ENCODE peak calls at places on chromosomes 6 and 20, in six cellular contexts. C is astrocyte of the spinal cord, N is GM23338, H is tibial nerve, B is activated B cell treated with CpG ODN at 0.5 μM for 24 hours, E is type B pancreatic cell. P is an unnamed sample.

GRCh38 chr6:97215157-97215769 is 67.8 kb downstream of the MMS22L start:
- DNase-seq in N (peak), H (peak), E (no peak), C (peak), B (no peak), P (peak)

GRCh38 chr20:48716086-48716485 is 111.7 kb downstream of the PREX1 start:
- DNase-seq in H (no peak), C (no peak), N (no peak), E (no peak), B (no peak), P (no peak)

GRCh38 chr6:68756454-68757375 is 121.6 kb downstream of the ADGRB3 start:
- DNase-seq in N (no peak), B (no peak), C (no peak), H (no peak), E (no peak), P (no peak)

GRCh38 chr6:136527831-136528230 is 22.4 kb downstream of the MAP7 start:
- DNase-seq in E (no peak), N (no peak), C (no peak), H (no peak), B (no peak), P (no peak)

GRCh38 chr6:152232494-152233151 is 404.5 kb downstream of the SYNE1 start:
- DNase-seq in B (no peak), N (no peak), E (no peak), H (peak), C (peak), P (peak)

GRCh38 chr6:15246217-15247211 is 645 bp downstream of the JARID2 start:
- DNase-seq in N (no peak), H (no peak), B (no peak), C (peak), E (no peak), P (no peak)

GRCh38 chr6:139597781-139598368 is 223.4 kb upstream of the CITED2 start:
- DNase-seq in C (peak), E (no peak), H (peak), B (no peak), N (no peak), P (peak)

GRCh38 chr20:40805592-40805991 is 116.6 kb upstream of the MAFB start:
- DNase-seq in E (peak), B (no peak), N (no peak), C (no peak), H (no peak), P (no peak)

GRCh38 chr6:38713812-38714211 is 1.3 kb upstream of the DNAH8 start:
- DNase-seq in N (peak), E (no peak), H (no peak), B (no peak), C (no peak), P (no peak)

GRCh38 chr6:166169549-166170421 is 2.1 kb upstream of the TBXT start:
- DNase-seq in E (no peak), B (no peak), H (no peak), N (peak), C (no peak), P (no peak)

GRCh38 chr6:113434641-113435040 is 422.5 kb upstream of the MARCKS start:
- DNase-seq in H (no peak), C (no peak), E (no peak), B (no peak), N (no peak), P (no peak)

GRCh38 chr6:113437571-113437970 is 419.6 kb upstream of the MARCKS start:
- DNase-seq in B (no peak), N (no peak), C (peak), E (no peak), H (no peak), P (no peak)

GRCh38 chr6:113442040-113442439 is 415.1 kb upstream of the MARCKS start:
- DNase-seq in E (no peak), B (no peak), C (no peak), H (no peak), N (no peak), P (no peak)

GRCh38 chr6:113445201-113445600 is 411.9 kb upstream of the MARCKS start:
- DNase-seq in H (no peak), N (no peak), B (no peak), E (no peak), C (no peak), P (no peak)

DNA sequence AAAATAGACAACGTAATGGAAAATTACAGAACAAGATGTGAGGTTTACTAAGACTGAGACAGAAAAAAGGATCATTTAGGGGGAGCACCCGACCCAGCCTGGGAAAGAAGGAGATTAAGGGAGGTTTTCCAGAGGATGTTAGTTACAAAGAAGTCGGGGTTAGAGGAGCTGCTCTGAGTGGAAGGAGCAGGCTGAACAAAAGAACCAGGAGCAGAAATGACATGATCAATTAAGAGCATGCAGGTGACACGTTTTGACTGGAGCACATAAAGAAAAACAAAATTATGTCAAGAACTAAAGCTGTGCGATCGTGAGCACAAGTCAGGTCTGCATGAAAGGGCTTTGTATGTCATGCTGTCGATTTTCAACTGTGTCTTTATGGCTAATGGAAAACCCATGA is 417.3 kb upstream of the MARCKS start:
- DNase-seq in H (no peak), C (no peak), N (no peak), B (no peak), E (no peak), P (no peak)
- TF ChIP-seq CTCF in H (no peak), C (no peak), N (no peak), B (no peak), E (no peak), P (no peak)

GRCh38 chr20:57390604-57391438 is at the start of gene RBM38:
- DNase-seq in N (peak), H (no peak), E (peak), B (peak), C (peak), P (no peak)

GRCh38 chr20:57389695-57390603 is 1.2 kb upstream of the RBM38 start:
- DNase-seq in N (peak), B (peak), C (no peak), E (no peak), H (no peak), P (no peak)

GRCh38 chr20:57387945-57388351 is 3.2 kb upstream of the RBM38 start:
- DNase-seq in C (no peak), N (no peak), B (no peak), H (no peak), E (no peak), P (no peak)

GRCh38 chr20:57387463-57387862 is 3.7 kb upstream of the RBM38 start:
- DNase-seq in C (no peak), B (no peak), N (no peak), H (no peak), E (peak), P (no peak)

GRCh38 chr20:57388953-57389694 is 2.1 kb upstream of the RBM38 start:
- DNase-seq in E (peak), H (peak), B (peak), C (peak), N (peak), P (no peak)
- TF ChIP-seq CTCF in E (peak), H (peak), B (no peak), C (peak), N (peak), P (peak)

GRCh38 chr20:59078231-59078630 is 35.6 kb upstream of the PRELID3B start:
- DNase-seq in N (no peak), H (no peak), C (no peak), B (no peak), E (no peak), P (no peak)

GRCh38 chr20:59081036-59081435 is 38.5 kb upstream of the PRELID3B start:
- DNase-seq in E (no peak), B (no peak), C (no peak), H (no peak), N (no peak), P (no peak)

GRCh38 chr20:59082981-59083380 is 40.4 kb upstream of the PRELID3B start:
- DNase-seq in H (no peak), E (no peak), C (no peak), N (no peak), B (no peak), P (peak)

GRCh38 chr20:59084041-59084841 is 41.7 kb upstream of the PRELID3B start:
- DNase-seq in E (no peak), H (no peak), N (no peak), B (no peak), C (no peak), P (no peak)

GRCh38 chr20:59082077-59082740 is 39.6 kb upstream of the PRELID3B start:
- DNase-seq in C (no peak), B (no peak), N (peak), E (no peak), H (no peak), P (no peak)
- TF ChIP-seq CTCF in C (peak), B (no peak), N (no peak), E (peak), H (no peak), P (peak)

GRCh38 chr6:13846841-13847240 is 32.5 kb upstream of the MCUR1 start:
- DNase-seq in N (peak), H (no peak), E (no peak), C (no peak), B (no peak), P (no peak)
- TF ChIP-seq CTCF in N (peak), H (no peak), E (peak), C (peak), B (no peak), P (peak)

GRCh38 chr6:17985934-17986655 is 1.3 kb downstream of the KIF13A start:
- DNase-seq in E (no peak), H (no peak), B (no peak), N (no peak), C (no peak), P (no peak)

GRCh38 chr6:17988422-17988944 is 1.0 kb upstream of the KIF13A start:
- DNase-seq in C (no peak), H (no peak), B (no peak), E (no peak), N (no peak), P (no peak)

GRCh38 chr6:17987576-17988421 is at the start of gene KIF13A:
- DNase-seq in E (peak), N (peak), H (peak), C (peak), B (peak), P (peak)

GRCh38 chr6:17984822-17985660 is 2.4 kb downstream of the KIF13A start:
- DNase-seq in N (no peak), H (no peak), E (no peak), C (no peak), B (no peak), P (no peak)

DNA sequence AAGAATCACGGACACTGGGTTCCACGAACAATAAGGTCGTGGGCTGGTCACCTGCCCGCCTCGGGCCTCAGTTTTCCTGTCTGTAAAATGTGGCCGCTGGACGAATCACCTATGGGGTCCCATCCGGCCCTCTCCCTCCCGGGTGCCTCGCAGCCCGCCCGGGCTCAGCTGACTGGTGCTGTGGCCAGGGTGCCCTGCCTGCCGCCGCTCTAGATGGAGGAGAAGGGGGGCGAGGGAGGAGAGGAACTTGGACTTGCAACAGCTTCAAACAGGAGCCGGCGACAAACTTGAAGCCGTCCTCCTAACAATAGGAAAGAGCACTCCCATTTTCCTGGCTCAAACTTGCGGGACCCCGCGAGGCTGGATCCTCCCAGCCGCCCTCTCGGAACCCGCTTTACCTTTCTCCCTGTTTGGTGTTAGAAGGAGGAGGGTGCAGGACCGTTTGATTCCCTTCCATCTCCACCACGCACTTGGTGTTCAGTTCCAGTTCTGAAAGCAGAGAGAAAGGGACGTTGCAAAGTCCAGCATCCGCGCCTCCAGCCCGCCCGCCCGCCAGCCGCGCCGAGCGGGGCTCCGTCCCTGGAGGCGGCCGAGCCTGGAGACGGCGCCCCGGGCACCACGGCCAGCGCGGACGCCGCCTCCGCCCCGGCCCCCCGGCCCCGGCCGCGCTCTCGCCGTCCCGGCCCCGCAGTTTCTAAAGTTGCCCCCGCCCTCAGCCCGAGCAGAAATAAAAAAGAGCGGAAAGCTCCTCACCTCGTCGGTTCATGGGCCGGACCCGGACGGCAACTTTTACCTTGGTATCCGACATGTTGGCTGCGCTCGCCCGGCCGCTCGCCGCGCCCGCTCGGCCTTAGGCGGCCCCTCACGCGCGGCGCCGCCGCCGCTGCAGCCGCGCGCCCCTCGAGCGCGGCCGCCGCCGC is 519 bp downstream of the KIF13A start:
- DNase-seq in E (no peak), B (peak), C (peak), H (peak), N (peak), P (peak)
- TF ChIP-seq CTCF in E (no peak), B (no peak), C (no peak), H (no peak), N (no peak), P (no peak)